ENCODE peak calls at places on chromosomes 6 and 20, in five cellular contexts. K is heart left ventricle, G is A549, M is pancreas, U is adrenal gland. Y is an unnamed sample.

GRCh38 chr20:5781798-5782750 is 31.9 kb downstream of the SHLD1 start:
- DNase-seq in M (no peak), G (peak), K (peak), U (no peak), Y (no peak)

GRCh38 chr20:32945710-32946221 is 58.5 kb downstream of the SUN5 start:
- DNase-seq in U (no peak), M (no peak), G (no peak), K (no peak), Y (no peak)

GRCh38 chr6:2611092-2611491 is 139.6 kb downstream of the MYLK4 start:
- DNase-seq in K (no peak), U (no peak), G (peak), M (no peak), Y (no peak)

GRCh38 chr6:139262519-139263300 is 29.1 kb downstream of the TXLNB start:
- DNase-seq in M (no peak), G (no peak), U (no peak), K (no peak), Y (no peak)

GRCh38 chr20:33328738-33329137 is 45.7 kb downstream of the BPIFB1 start:
- DNase-seq in M (no peak), U (no peak), G (no peak), K (no peak), Y (no peak)

GRCh38 chr6:15023448-15023847 is 222.4 kb upstream of the JARID2 start:
- DNase-seq in M (no peak), K (no peak), U (no peak), G (no peak), Y (no peak)

GRCh38 chr20:14142171-14142570 is 146.9 kb downstream of the MACROD2 start:
- DNase-seq in U (peak), M (peak), G (peak), K (peak), Y (peak)

GRCh38 chr6:83463886-83464285 is 33.0 kb upstream of the ME1 start:
- DNase-seq in G (no peak), K (no peak), M (no peak), U (no peak), Y (no peak)

GRCh38 chr6:35049885-35050284 is 91.3 kb downstream of the TCP11 start:
- DNase-seq in G (no peak), K (peak), M (no peak), U (no peak), Y (peak)

GRCh38 chr20:21251278-21251677 is 51.9 kb upstream of the XRN2 start:
- DNase-seq in G (no peak), M (no peak), K (no peak), U (no peak), Y (no peak)

GRCh38 chr6:111870751-111871064 is 2.5 kb downstream of the FYN start:
- DNase-seq in M (no peak), K (no peak), G (no peak), U (no peak), Y (no peak)

DNA sequence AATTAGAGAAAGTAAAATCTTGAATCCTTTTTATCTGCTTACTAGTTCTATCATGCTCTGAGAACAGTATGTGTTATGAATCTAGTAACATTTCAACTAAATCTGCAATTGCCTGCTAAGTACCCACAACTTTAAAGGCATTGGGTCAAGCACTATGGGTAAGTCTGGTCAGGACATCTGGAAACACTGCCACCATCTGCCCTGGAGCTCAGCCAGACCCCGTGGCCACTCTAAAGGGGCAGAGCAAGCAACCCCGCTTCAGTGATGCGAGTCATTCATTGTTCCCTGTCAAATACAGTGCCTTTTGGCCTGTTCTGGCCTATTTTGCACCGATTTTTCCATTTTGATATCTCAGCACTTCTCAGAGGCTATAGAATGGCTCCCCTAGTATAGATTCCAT is 33.7 kb downstream of the TSPYL4 start:
- DNase-seq in G (no peak), M (no peak), U (no peak), K (no peak), Y (peak)
- H3K27ac ChIP-seq in G (no peak), M (no peak), U (no peak), K (no peak), Y (peak)

GRCh38 chr6:134177236-134177635 is 124.8 kb upstream of the SLC2A12 start:
- DNase-seq in U (no peak), K (no peak), G (no peak), M (no peak), Y (no peak)
- H3K27ac ChIP-seq in U (peak), K (peak), G (peak), M (peak), Y (peak)

DNA sequence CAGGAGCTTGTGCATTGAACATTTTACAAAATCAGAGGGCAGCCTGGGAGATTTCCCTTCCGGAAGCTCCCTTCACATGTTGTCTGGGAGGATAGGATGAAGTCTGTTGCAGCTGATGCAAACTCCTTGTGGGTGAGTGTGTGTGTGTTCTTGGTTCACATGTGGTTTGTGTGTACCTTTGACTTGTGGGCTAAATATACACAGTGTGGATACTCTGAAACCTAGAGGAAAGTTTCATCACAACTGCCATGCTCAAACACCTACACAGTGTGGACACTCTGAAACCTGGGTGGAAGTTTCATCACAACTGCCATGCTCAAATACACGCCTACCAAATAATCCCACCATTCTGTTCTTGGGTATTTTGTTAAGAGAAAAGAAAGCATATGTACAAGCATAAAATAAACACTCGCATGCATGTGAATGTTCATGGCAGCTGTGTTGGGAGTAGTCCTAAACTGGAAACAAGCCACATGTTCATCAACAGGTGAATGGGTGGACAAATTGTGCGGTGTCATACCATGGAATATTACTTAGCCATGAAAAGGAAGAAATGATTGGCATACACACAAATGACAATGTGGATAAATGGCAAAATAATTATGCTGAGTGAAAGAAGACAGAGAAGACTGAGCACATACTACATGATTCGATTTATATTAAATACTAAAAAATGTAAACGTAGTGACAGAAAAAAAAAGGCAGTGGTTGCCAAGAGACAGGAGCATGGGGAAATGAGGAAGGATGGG is 1.8 kb downstream of the SCP2D1 start:
- DNase-seq in G (no peak), K (no peak), U (no peak), M (no peak), Y (no peak)
- H3K27ac ChIP-seq in G (no peak), K (no peak), U (no peak), M (no peak), Y (no peak)

GRCh38 chr20:58570181-58570859 is 55.1 kb upstream of the APCDD1L start:
- DNase-seq in G (no peak), K (no peak), M (no peak), U (no peak), Y (no peak)
- H3K27ac ChIP-seq in G (no peak), K (no peak), M (no peak), U (no peak), Y (no peak)

GRCh38 chr6:75632247-75632646 is 30.6 kb downstream of the SENP6 start:
- DNase-seq in G (no peak), M (no peak), U (no peak), K (no peak), Y (no peak)

GRCh38 chr6:75633045-75633444 is 31.4 kb downstream of the SENP6 start:
- DNase-seq in M (no peak), G (no peak), U (no peak), K (no peak), Y (no peak)

DNA sequence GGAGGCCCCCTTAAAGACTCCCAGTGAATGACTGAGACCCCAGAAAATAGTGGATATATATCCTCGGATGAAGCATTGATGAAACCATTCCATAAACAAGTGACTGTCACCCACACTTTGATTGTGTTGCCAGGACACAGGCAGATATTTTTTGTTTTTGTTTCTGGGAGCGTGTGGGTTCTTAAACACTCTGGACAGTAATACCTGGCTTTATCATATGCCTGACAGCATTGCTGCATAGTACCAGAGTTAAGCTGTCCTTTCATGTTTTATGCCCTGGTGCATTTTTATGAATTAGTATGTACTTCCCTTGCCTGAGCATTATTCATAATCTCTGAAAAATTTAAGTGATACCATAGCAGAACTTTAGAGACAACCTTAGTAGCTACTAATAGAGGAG is 30.2 kb downstream of the SENP6 start:
- DNase-seq in M (no peak), K (no peak), G (no peak), U (no peak), Y (no peak)
- H3K27ac ChIP-seq in M (no peak), K (no peak), G (peak), U (no peak), Y (no peak)

DNA sequence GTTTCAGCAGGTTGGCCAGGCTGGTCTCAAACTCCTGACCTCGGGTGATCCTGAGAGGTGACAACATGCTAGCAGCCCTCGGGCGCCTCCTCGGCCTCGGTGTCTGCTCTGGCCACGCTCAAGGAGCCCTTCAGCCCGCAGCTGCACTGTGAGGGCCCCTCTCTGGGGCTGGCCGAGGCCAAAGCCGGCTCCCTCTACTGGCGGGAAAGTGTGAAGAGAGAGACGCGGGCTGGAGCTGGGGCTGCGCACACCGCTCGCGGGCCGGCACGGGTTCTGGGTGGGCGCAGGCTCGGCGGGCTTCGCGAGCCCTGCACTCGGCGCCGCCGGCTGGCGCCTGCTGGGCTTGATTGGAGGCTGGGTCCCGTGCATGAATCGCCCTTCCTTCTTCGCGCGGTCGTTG is 80.8 kb upstream of the RBM24 start:
- DNase-seq in U (no peak), M (no peak), G (no peak), K (no peak), Y (no peak)
- H3K27ac ChIP-seq in U (no peak), M (no peak), G (no peak), K (no peak), Y (no peak)

DNA sequence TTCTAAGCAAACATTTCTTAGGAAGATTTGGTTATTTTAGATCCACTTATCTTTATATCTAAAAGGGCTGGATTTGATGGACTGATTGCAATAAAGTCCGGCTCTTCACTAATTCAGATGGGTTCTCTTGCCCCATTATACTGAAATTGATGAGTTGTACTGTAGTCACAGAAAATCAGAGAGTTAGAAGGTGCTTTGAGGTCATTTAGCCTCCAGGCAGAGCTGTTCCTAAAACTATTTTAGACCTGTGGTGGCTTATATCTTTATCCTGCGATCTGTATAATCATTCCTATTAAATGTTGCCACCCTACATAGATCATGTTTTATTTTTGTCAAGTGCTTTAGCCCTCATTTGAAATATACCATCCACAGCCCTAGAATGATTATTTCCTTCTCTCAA is 61.3 kb upstream of the ATXN1 start:
- DNase-seq in G (no peak), U (no peak), K (no peak), M (no peak), Y (no peak)
- H3K27ac ChIP-seq in G (no peak), U (no peak), K (no peak), M (no peak), Y (no peak)

GRCh38 chr6:31558631-31559500 is 11.5 kb downstream of the NFKBIL1 start:
- DNase-seq in M (no peak), G (no peak), K (no peak), U (peak), Y (no peak)

GRCh38 chr6:31558318-31558625 is 10.9 kb downstream of the NFKBIL1 start:
- DNase-seq in G (no peak), U (no peak), K (no peak), M (no peak), Y (no peak)

GRCh38 chr6:31559606-31559957 is 12.2 kb downstream of the NFKBIL1 start:
- DNase-seq in G (no peak), U (no peak), K (no peak), M (no peak), Y (no peak)

GRCh38 chr6:31560697-31561058 is 11.4 kb upstream of the LTA start:
- DNase-seq in U (no peak), G (no peak), K (no peak), M (no peak), Y (no peak)

DNA sequence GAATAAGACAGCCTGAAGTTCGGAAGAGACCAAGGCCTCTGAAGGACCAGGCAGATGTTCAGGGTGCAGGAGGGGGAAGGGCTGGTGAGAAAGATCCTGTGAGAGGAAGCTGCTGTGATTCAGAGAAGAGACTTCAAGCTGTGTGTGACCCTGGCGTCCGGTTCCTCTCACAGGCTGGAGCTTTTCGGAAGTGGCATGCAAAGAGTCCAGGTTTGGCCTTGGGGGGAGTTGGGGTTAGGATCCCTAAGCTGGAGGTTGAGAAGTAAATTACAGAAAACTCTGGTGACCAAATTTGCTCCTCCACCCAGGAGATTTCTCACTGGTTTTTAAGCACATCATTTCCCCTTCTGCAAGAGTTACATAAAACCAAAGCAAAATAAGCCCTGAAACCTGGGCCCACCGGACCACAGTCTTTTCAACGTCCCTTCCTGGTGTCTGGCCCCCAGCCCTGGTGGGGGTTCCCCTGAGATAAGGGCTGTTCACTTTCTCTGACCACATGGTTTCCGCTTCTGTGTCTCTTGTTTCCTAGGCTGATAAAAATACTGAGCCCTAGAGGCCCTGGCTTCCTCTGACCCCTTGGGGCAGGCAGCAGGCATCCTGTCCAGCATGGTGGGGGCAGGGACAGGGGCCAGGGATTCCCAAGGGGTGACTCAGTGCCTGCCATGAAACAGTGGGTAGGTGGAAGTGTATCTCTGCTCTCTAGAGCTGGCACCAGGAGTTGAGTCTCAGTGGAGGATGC is 12.0 kb upstream of the LTA start:
- DNase-seq in M (no peak), U (peak), G (peak), K (peak), Y (no peak)
- H3K27ac ChIP-seq in M (peak), U (peak), G (peak), K (peak), Y (peak)

GRCh38 chr6:45328523-45328922 is 393 bp downstream of the RUNX2 start:
- DNase-seq in M (no peak), K (no peak), U (no peak), G (no peak), Y (no peak)
- H3K27ac ChIP-seq in M (no peak), K (no peak), U (peak), G (no peak), Y (no peak)